ENCODE peak calls at places on chromosomes 13 and 19, in four cellular contexts. One of them, this sample, is unnamed.

GRCh38 chr13:44172411-44172810 is 201.2 kb upstream of the SERP2 start:
- DNase-seq in GM10248: no peak
- DNase-seq in esophagus squamous epithelium: no peak
- DNase-seq in lower lobe of right lung: no peak
- DNase-seq in this sample: no peak

GRCh38 chr19:56916528-56916927 is 76.0 kb upstream of the PEG3 start:
- DNase-seq in GM10248: no peak
- DNase-seq in esophagus squamous epithelium: no peak
- DNase-seq in lower lobe of right lung: no peak
- DNase-seq in this sample: no peak

GRCh38 chr13:102779426-102780159 is 6.0 kb upstream of the TEX30 start:
- DNase-seq in GM10248: no peak
- DNase-seq in esophagus squamous epithelium: no peak
- DNase-seq in lower lobe of right lung: no peak
- DNase-seq in this sample: no peak

GRCh38 chr19:1076951-1077350 is 10.0 kb downstream of the ARHGAP45 start:
- DNase-seq in GM10248: peak
- DNase-seq in esophagus squamous epithelium: peak
- DNase-seq in lower lobe of right lung: peak
- DNase-seq in this sample: no peak

GRCh38 chr13:33485247-33485646 is 199.7 kb upstream of the STARD13 start:
- DNase-seq in GM10248: no peak
- DNase-seq in esophagus squamous epithelium: no peak
- DNase-seq in lower lobe of right lung: no peak
- DNase-seq in this sample: no peak

GRCh38 chr19:44737238-44738160 is 11.0 kb upstream of the BCL3 start:
- DNase-seq in GM10248: peak
- DNase-seq in esophagus squamous epithelium: no peak
- DNase-seq in lower lobe of right lung: no peak
- DNase-seq in this sample: no peak

GRCh38 chr13:62407871-62408270 is 992.2 kb upstream of the PCDH20 start:
- DNase-seq in GM10248: no peak
- DNase-seq in esophagus squamous epithelium: no peak
- DNase-seq in lower lobe of right lung: no peak
- DNase-seq in this sample: no peak

GRCh38 chr13:110244096-110244830 is 62.7 kb downstream of the COL4A1 start:
- DNase-seq in GM10248: no peak
- DNase-seq in esophagus squamous epithelium: no peak
- DNase-seq in lower lobe of right lung: no peak
- DNase-seq in this sample: no peak

GRCh38 chr13:48233886-48234488 is 981 bp downstream of the ITM2B start:
- DNase-seq in GM10248: no peak
- DNase-seq in esophagus squamous epithelium: no peak
- DNase-seq in lower lobe of right lung: no peak
- DNase-seq in this sample: no peak

GRCh38 chr19:40682431-40682964 is 8.0 kb downstream of the NUMBL start:
- DNase-seq in GM10248: no peak
- DNase-seq in esophagus squamous epithelium: no peak
- DNase-seq in lower lobe of right lung: no peak
- DNase-seq in this sample: no peak
- TF ChIP-seq CTCF in GM10248: no peak
- TF ChIP-seq CTCF in esophagus squamous epithelium: no peak
- TF ChIP-seq CTCF in lower lobe of right lung: no peak
- TF ChIP-seq CTCF in this sample: no peak

GRCh38 chr19:13906525-13906904 is 514 bp downstream of the CC2D1A start:
- DNase-seq in GM10248: no peak
- DNase-seq in esophagus squamous epithelium: no peak
- DNase-seq in lower lobe of right lung: peak
- DNase-seq in this sample: no peak

GRCh38 chr19:13899912-13900584 is 5.9 kb downstream of the BRME1 start:
- DNase-seq in GM10248: no peak
- DNase-seq in esophagus squamous epithelium: no peak
- DNase-seq in lower lobe of right lung: no peak
- DNase-seq in this sample: no peak

GRCh38 chr19:13899393-13899792 is 6.5 kb downstream of the BRME1 start:
- DNase-seq in GM10248: no peak
- DNase-seq in esophagus squamous epithelium: no peak
- DNase-seq in lower lobe of right lung: no peak
- DNase-seq in this sample: no peak

GRCh38 chr19:13905634-13906524 is at the start of the genes BRME1 and CC2D1A:
- DNase-seq in GM10248: peak
- DNase-seq in esophagus squamous epithelium: peak
- DNase-seq in lower lobe of right lung: peak
- DNase-seq in this sample: peak

DNA sequence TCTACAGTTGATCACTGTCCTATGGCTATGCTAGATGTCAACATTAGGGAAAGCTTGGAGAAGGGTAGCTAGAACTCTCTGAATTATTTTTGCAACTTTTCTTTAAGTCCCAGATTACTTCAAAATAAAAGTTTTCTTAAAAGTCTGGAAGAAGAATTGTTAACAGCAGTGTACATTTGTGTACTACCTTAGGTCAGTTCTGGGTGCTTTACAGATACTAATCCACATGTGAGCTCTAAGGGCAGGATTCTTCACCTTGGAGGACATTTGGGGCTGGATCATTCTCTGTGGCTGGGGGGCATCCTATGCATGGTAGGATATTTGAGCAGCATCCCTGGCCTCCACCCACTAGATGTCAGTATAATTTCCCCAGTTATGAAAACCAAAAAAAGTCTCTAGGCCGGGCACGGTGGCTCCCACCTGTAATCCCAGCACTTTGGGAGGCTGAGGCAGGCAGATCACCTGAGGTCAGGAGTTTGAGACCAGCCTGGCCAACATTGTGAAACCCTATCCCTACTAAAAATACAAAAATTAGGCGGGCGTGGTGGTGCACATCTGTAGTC is 2.8 kb downstream of the BRME1 start:
- DNase-seq in GM10248: no peak
- DNase-seq in esophagus squamous epithelium: no peak
- DNase-seq in lower lobe of right lung: no peak
- DNase-seq in this sample: no peak
- TF ChIP-seq CTCF in GM10248: peak
- TF ChIP-seq CTCF in esophagus squamous epithelium: no peak
- TF ChIP-seq CTCF in lower lobe of right lung: peak
- TF ChIP-seq CTCF in this sample: no peak

GRCh38 chr13:80213201-80213600 is 127.7 kb downstream of the SPRY2 start:
- DNase-seq in GM10248: no peak
- DNase-seq in esophagus squamous epithelium: no peak
- DNase-seq in lower lobe of right lung: no peak
- DNase-seq in this sample: no peak

GRCh38 chr13:80217614-80218456 is 123.1 kb downstream of the SPRY2 start:
- DNase-seq in GM10248: no peak
- DNase-seq in esophagus squamous epithelium: no peak
- DNase-seq in lower lobe of right lung: no peak
- DNase-seq in this sample: no peak

GRCh38 chr13:80214050-80214449 is 126.9 kb downstream of the SPRY2 start:
- DNase-seq in GM10248: no peak
- DNase-seq in esophagus squamous epithelium: no peak
- DNase-seq in lower lobe of right lung: no peak
- DNase-seq in this sample: no peak

GRCh38 chr13:80214521-80214941 is 126.4 kb downstream of the SPRY2 start:
- DNase-seq in GM10248: no peak
- DNase-seq in esophagus squamous epithelium: no peak
- DNase-seq in lower lobe of right lung: no peak
- DNase-seq in this sample: no peak

GRCh38 chr13:80215368-80215767 is 125.6 kb downstream of the SPRY2 start:
- DNase-seq in GM10248: no peak
- DNase-seq in esophagus squamous epithelium: no peak
- DNase-seq in lower lobe of right lung: no peak
- DNase-seq in this sample: no peak
- TF ChIP-seq CTCF in GM10248: no peak
- TF ChIP-seq CTCF in esophagus squamous epithelium: no peak
- TF ChIP-seq CTCF in lower lobe of right lung: no peak
- TF ChIP-seq CTCF in this sample: no peak

GRCh38 chr13:45391926-45392325 is 26.2 kb downstream of the SLC25A30 start:
- DNase-seq in GM10248: no peak
- DNase-seq in esophagus squamous epithelium: no peak
- DNase-seq in lower lobe of right lung: no peak
- DNase-seq in this sample: no peak

GRCh38 chr13:45392811-45393210 is 25.4 kb downstream of the SLC25A30 start:
- DNase-seq in GM10248: no peak
- DNase-seq in esophagus squamous epithelium: no peak
- DNase-seq in lower lobe of right lung: no peak
- DNase-seq in this sample: no peak

GRCh38 chr13:45396548-45397095 is 21.6 kb downstream of the SLC25A30 start:
- DNase-seq in GM10248: no peak
- DNase-seq in esophagus squamous epithelium: no peak
- DNase-seq in lower lobe of right lung: no peak
- DNase-seq in this sample: no peak

GRCh38 chr13:45398862-45399261 is 19.3 kb downstream of the SLC25A30 start:
- DNase-seq in GM10248: no peak
- DNase-seq in esophagus squamous epithelium: no peak
- DNase-seq in lower lobe of right lung: no peak
- DNase-seq in this sample: no peak

DNA sequence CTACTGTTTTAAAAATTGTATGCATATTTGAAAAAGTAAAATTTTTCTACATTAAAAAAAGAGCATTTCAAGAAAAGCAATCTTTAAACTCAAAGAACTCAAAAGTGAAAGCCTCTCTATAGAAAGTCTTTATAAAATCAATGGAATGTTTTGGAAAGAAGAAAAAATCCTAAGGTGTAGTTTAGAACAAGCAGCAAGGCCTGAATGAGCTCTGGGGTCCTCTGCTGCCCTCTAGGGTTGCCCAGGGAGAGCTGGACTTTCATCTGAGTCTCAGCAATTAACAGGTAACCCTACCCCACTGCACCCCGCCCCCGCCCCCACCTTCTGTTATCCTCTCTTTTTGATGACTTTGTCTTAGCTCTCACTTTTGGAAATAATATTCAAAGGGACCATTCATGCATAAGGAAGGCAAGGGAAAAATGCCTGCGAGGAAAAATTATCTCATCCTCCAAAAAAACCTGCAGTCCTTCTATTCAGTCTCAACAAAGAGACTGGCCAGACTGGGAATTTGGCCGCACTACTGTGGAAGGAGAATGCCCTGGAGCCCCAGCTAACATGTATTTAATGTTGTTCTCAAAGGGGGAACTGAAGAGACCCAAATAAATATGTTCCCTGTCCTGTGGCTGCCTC is 24.1 kb downstream of the SLC25A30 start:
- DNase-seq in GM10248: peak
- DNase-seq in esophagus squamous epithelium: no peak
- DNase-seq in lower lobe of right lung: no peak
- DNase-seq in this sample: no peak
- TF ChIP-seq CTCF in GM10248: peak
- TF ChIP-seq CTCF in esophagus squamous epithelium: no peak
- TF ChIP-seq CTCF in lower lobe of right lung: peak
- TF ChIP-seq CTCF in this sample: peak

GRCh38 chr19:32876236-32876918 is 6.8 kb upstream of the SLC7A9 start:
- DNase-seq in GM10248: no peak
- DNase-seq in esophagus squamous epithelium: no peak
- DNase-seq in lower lobe of right lung: no peak
- DNase-seq in this sample: no peak
- TF ChIP-seq CTCF in GM10248: no peak
- TF ChIP-seq CTCF in esophagus squamous epithelium: no peak
- TF ChIP-seq CTCF in lower lobe of right lung: no peak
- TF ChIP-seq CTCF in this sample: no peak

DNA sequence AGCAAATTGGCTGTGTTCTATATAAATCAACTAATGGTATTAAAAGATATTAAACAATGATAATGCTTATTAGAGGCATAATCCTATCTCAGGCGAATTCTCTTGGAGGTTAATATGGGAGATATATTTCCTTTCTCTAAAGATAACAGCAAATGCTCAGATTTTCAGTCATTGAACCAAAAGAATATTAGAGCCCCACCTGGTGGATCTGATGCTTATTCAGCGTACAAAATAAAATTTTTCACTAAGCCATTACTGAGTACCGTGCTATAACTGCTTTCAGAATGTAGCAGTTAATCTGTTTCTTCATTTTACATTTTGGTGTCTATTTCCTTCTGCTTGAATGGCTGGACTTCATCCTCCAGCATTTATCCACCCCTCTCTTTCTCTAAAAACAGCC is 143.3 kb upstream of the IPO5 start:
- DNase-seq in GM10248: no peak
- DNase-seq in esophagus squamous epithelium: no peak
- DNase-seq in lower lobe of right lung: no peak
- DNase-seq in this sample: no peak
- TF ChIP-seq CTCF in GM10248: peak
- TF ChIP-seq CTCF in esophagus squamous epithelium: no peak
- TF ChIP-seq CTCF in lower lobe of right lung: peak
- TF ChIP-seq CTCF in this sample: peak

GRCh38 chr19:10001899-10002298 is 8.4 kb downstream of the COL5A3 start:
- DNase-seq in GM10248: no peak
- DNase-seq in esophagus squamous epithelium: no peak
- DNase-seq in lower lobe of right lung: no peak
- DNase-seq in this sample: no peak
- TF ChIP-seq CTCF in GM10248: peak
- TF ChIP-seq CTCF in esophagus squamous epithelium: no peak
- TF ChIP-seq CTCF in lower lobe of right lung: peak
- TF ChIP-seq CTCF in this sample: no peak

DNA sequence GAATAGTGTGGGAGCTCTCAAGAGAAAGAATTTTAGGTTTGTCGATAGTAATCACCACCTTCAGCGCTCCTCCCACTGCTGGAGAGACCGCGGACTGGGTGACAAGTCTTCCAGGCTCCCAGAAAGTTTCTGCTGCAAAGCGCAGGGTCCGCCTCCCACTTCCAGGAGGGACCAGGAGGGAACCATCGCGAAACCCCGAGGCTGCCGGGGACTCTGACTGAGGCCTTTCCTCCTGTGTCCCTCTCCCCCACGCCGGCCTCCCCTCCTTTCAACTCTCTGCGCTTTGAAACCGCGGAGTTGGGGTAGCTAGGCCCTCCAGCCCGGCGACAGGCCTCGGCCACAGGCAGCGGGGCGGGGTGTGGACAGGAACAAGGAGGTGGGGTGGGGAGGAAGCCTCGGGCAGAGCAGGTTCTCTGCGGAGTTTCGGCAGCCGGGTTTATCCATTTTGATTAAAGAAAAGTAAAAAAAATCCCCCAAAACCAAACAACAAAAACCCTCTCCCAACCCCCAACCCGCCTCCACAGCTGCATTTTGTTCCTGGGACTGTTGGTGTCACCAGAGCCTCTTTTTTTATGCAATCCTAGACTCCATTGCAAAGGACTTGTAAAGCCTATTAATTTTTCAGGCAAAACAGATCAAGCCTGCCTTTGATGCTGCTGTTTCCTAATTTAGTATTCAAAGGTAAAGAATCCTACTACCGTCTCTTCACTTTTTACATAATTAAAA is 157.2 kb downstream of the TM9SF2 start:
- DNase-seq in GM10248: no peak
- DNase-seq in esophagus squamous epithelium: no peak
- DNase-seq in lower lobe of right lung: peak
- DNase-seq in this sample: no peak
- TF ChIP-seq CTCF in GM10248: peak
- TF ChIP-seq CTCF in esophagus squamous epithelium: no peak
- TF ChIP-seq CTCF in lower lobe of right lung: peak
- TF ChIP-seq CTCF in this sample: no peak

This sample was measured in thoracic aorta.